ENCODE peak calls at places on chromosomes 6 and 20, in eight cellular contexts. C is heart right ventricle, O is ovary, Z is spleen, R is neural progenitor cell, G is Panc1, P is AG04450, V is foreskin keratinocyte. Y is an unnamed sample.

GRCh38 chr6:34045698-34046097 is 100.2 kb downstream of the GRM4 start:
- DNase-seq in O (no peak), R (no peak), C (no peak), P (no peak), G (no peak), Z (no peak), V (no peak), Y (no peak)

GRCh38 chr6:1611322-1611571 is 1.5 kb downstream of the FOXC1 start:
- DNase-seq in G (no peak), P (no peak), Z (no peak), R (peak), O (no peak), C (peak), V (no peak), Y (no peak)

GRCh38 chr6:90502866-90503407 is 83.9 kb downstream of the MAP3K7 start:
- DNase-seq in P (no peak), V (no peak), O (no peak), C (no peak), Z (no peak), G (no peak), R (peak), Y (no peak)

GRCh38 chr6:63573899-63574553 is 1.7 kb downstream of the LOC128125822 start:
- DNase-seq in V (no peak), P (no peak), C (no peak), G (no peak), R (peak), Z (no peak), O (no peak), Y (no peak)

GRCh38 chr6:109580519-109580918 is 97.5 kb upstream of the ZBTB24 start:
- DNase-seq in G (no peak), C (no peak), R (peak), V (peak), P (no peak), O (no peak), Z (no peak), Y (no peak)

GRCh38 chr6:102223942-102224341 is 830.4 kb downstream of the GRIK2 start:
- DNase-seq in P (no peak), G (no peak), Z (no peak), R (no peak), O (no peak), C (no peak), V (no peak), Y (no peak)

GRCh38 chr6:73180718-73181619 is 44.3 kb downstream of the KHDC1L start:
- DNase-seq in C (no peak), P (peak), V (peak), G (peak), Z (no peak), O (no peak), R (peak), Y (peak)

GRCh38 chr6:111646942-111647341 is 41.3 kb upstream of the TRAF3IP2 start:
- DNase-seq in P (peak), O (peak), C (peak), Z (no peak), V (no peak), G (no peak), R (no peak), Y (no peak)

GRCh38 chr6:1597924-1598323 is 11.8 kb upstream of the FOXC1 start:
- DNase-seq in C (no peak), O (no peak), V (no peak), Z (peak), G (no peak), P (peak), R (no peak), Y (no peak)

GRCh38 chr6:143545976-143546547 is 34.5 kb upstream of the FUCA2 start:
- DNase-seq in V (no peak), O (no peak), R (no peak), C (no peak), P (no peak), G (no peak), Z (no peak), Y (no peak)

GRCh38 chr6:169246445-169246844 is 7.2 kb downstream of the THBS2 start:
- DNase-seq in Z (no peak), C (no peak), R (no peak), V (no peak), P (no peak), G (no peak), O (peak), Y (no peak)

GRCh38 chr20:37890643-37891042 is 12.3 kb upstream of the VSTM2L start:
- DNase-seq in C (no peak), R (no peak), Z (no peak), V (peak), G (no peak), P (no peak), O (no peak), Y (no peak)

GRCh38 chr6:46175446-46175845 is 4.7 kb upstream of the ENPP5 start:
- DNase-seq in P (no peak), O (no peak), G (no peak), C (no peak), V (no peak), Z (no peak), R (no peak), Y (no peak)

GRCh38 chr6:166009385-166010031 is 158.1 kb downstream of the TBXT start:
- DNase-seq in O (no peak), Z (no peak), G (no peak), R (no peak), P (no peak), V (no peak), C (no peak), Y (no peak)

GRCh38 chr20:49115565-49115964 is 69.5 kb downstream of the CSE1L start:
- DNase-seq in O (peak), C (no peak), P (peak), Z (no peak), R (no peak), G (no peak), V (no peak), Y (no peak)

GRCh38 chr6:111765681-111766523 is 107.3 kb downstream of the FYN start:
- DNase-seq in V (no peak), O (no peak), G (no peak), P (no peak), C (no peak), Z (no peak), R (no peak), Y (no peak)

GRCh38 chr6:147077251-147077650 is 127.0 kb upstream of the STXBP5 start:
- DNase-seq in P (no peak), C (no peak), V (no peak), O (no peak), G (no peak), Z (no peak), R (no peak), Y (peak)

GRCh38 chr6:38154731-38155130 is 335.2 kb downstream of the ZFAND3 start:
- DNase-seq in P (no peak), R (no peak), V (no peak), G (no peak), Z (no peak), O (no peak), C (no peak), Y (no peak)

GRCh38 chr20:48615871-48616270 is 211.9 kb downstream of the PREX1 start:
- DNase-seq in P (no peak), R (no peak), Z (peak), O (peak), V (no peak), C (no peak), G (no peak), Y (no peak)

GRCh38 chr20:10200329-10200728 is 18.3 kb upstream of the SNAP25 start:
- DNase-seq in C (no peak), G (no peak), P (no peak), R (no peak), Z (no peak), O (no peak), V (no peak), Y (no peak)

GRCh38 chr6:834879-835278 is 141.9 kb upstream of the EXOC2 start:
- DNase-seq in O (no peak), Z (no peak), P (no peak), R (no peak), C (no peak), V (no peak), G (no peak), Y (no peak)

GRCh38 chr6:74181471-74181870 is 485.5 kb downstream of the CD109 start:
- DNase-seq in Z (no peak), C (no peak), V (no peak), R (no peak), G (no peak), O (no peak), P (no peak), Y (no peak)

GRCh38 chr20:21509597-21510331 is 4.1 kb downstream of the NKX2-2 start:
- DNase-seq in P (no peak), Z (no peak), R (peak), O (peak), C (no peak), G (no peak), V (no peak), Y (peak)

GRCh38 chr6:142356271-142356938 is 54.6 kb downstream of the ADGRG6 start:
- DNase-seq in G (no peak), Z (no peak), P (no peak), V (no peak), O (no peak), C (no peak), R (no peak), Y (no peak)

GRCh38 chr6:111558690-111559192 is 46.9 kb downstream of the TRAF3IP2 start:
- DNase-seq in C (no peak), O (no peak), G (no peak), Z (no peak), P (no peak), R (no peak), V (no peak), Y (no peak)

GRCh38 chr6:28757429-28758045 is 166.2 kb downstream of the TRIM27 start:
- DNase-seq in P (no peak), C (no peak), V (no peak), Z (no peak), G (peak), R (no peak), O (no peak), Y (no peak)

GRCh38 chr6:78639505-78640110 is 227.7 kb upstream of the IRAK1BP1 start:
- DNase-seq in C (no peak), V (no peak), R (no peak), P (no peak), O (no peak), Z (no peak), G (no peak), Y (no peak)

GRCh38 chr20:50577175-50578018 is 67.2 kb downstream of the PTPN1 start:
- DNase-seq in R (no peak), O (no peak), P (no peak), V (no peak), Z (peak), G (no peak), C (peak), Y (no peak)

GRCh38 chr20:52828199-52828598 is 144.0 kb upstream of the TSHZ2 start:
- DNase-seq in V (no peak), C (no peak), G (no peak), P (no peak), R (no peak), Z (no peak), O (no peak), Y (no peak)

GRCh38 chr20:5039255-5039657 is 37.9 kb upstream of the SLC23A2 start:
- DNase-seq in C (no peak), G (no peak), Z (peak), R (no peak), P (no peak), O (no peak), V (no peak), Y (no peak)

GRCh38 chr6:11653028-11653583 is 115.6 kb downstream of the TMEM170B start:
- DNase-seq in G (no peak), O (peak), R (no peak), Z (no peak), P (peak), V (no peak), C (no peak), Y (no peak)

GRCh38 chr20:47809561-47809960 is 24.3 kb upstream of the SULF2 start:
- DNase-seq in P (no peak), R (no peak), O (no peak), G (no peak), Z (peak), V (peak), C (no peak), Y (no peak)

GRCh38 chr6:25862199-25862598 is 11.8 kb downstream of the SLC17A3 start:
- DNase-seq in Z (no peak), C (no peak), R (no peak), P (no peak), V (no peak), O (no peak), G (no peak), Y (no peak)

GRCh38 chr6:121711472-121711871 is 276.0 kb downstream of the GJA1 start:
- DNase-seq in P (no peak), V (no peak), O (no peak), Z (no peak), G (no peak), R (peak), C (no peak), Y (no peak)

DNA sequence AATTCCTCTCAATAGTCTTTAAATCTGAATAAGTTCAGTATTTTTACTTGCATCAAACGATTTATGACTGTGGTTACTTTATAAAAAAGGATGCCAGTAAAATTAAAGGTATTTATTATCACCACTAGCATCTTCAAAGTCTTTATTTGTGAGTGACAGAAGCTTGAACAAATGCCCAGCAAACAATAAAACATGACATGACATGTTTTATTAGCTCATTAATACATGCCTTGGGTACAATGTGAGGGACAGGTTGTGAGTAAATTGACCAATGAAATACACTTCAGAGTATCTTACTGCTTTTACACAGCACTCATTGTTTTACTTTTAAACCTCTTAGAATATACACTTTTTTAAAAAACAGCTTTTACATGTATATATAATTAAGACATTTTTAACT is 113.4 kb upstream of the BEND3 start:
- DNase-seq in Z (no peak), V (no peak), P (no peak), C (no peak), G (no peak), O (no peak), R (no peak), Y (no peak)
- H3K27ac ChIP-seq in Z (no peak), V (no peak), P (no peak), C (no peak), G (no peak), O (no peak), R (no peak), Y (no peak)

GRCh38 chr6:31008165-31008564 is 2.1 kb upstream of the MUC22 start:
- DNase-seq in O (no peak), G (no peak), Z (no peak), P (no peak), V (no peak), C (no peak), R (no peak), Y (no peak)
- H3K27ac ChIP-seq in O (no peak), G (no peak), Z (no peak), P (peak), V (no peak), C (peak), R (no peak), Y (no peak)

DNA sequence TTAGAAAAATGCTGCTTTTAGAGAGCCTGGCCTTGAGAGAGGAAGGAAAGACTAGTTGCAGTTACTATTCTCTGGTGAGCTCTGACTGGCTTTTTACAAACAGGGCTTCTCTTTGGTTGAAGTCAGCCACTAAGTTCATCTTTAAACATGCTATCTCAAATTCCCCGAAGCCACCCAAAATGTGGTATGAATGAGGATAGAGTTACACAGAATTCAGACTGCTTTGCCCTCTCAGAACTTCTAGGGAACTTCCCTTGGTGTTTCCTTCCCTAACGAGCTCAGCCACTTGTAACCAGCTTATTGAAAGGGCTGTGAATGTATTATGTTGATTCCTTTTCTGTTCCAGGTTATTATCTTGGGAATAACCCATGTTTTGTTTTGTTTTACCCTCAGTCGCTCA is 73.5 kb downstream of the EFHC1 start:
- DNase-seq in O (no peak), P (no peak), G (no peak), Z (no peak), C (no peak), V (no peak), R (no peak), Y (no peak)
- H3K27ac ChIP-seq in O (no peak), P (no peak), G (no peak), Z (peak), C (no peak), V (no peak), R (peak), Y (no peak)

GRCh38 chr20:62473200-62473585 is 2.6 kb downstream of the GATA5 start:
- DNase-seq in C (no peak), Z (no peak), G (no peak), O (no peak), V (no peak), R (no peak), P (no peak), Y (no peak)
- H3K27ac ChIP-seq in C (no peak), Z (no peak), G (peak), O (no peak), V (no peak), R (no peak), P (no peak), Y (no peak)

GRCh38 chr20:57437267-57437666 is 46.1 kb downstream of the RBM38 start:
- DNase-seq in C (no peak), V (no peak), R (no peak), G (no peak), O (no peak), P (no peak), Z (peak), Y (no peak)

GRCh38 chr20:57435105-57435497 is 43.9 kb downstream of the RBM38 start:
- DNase-seq in Z (no peak), G (no peak), P (no peak), R (no peak), V (no peak), C (no peak), O (no peak), Y (no peak)

GRCh38 chr20:57436223-57436545 is 45.0 kb downstream of the RBM38 start:
- DNase-seq in O (no peak), P (no peak), R (no peak), V (no peak), Z (no peak), G (no peak), C (no peak), Y (no peak)

GRCh38 chr20:57434390-57434700 is 43.1 kb downstream of the RBM38 start:
- DNase-seq in R (peak), V (no peak), P (no peak), O (no peak), G (no peak), C (peak), Z (peak), Y (no peak)

DNA sequence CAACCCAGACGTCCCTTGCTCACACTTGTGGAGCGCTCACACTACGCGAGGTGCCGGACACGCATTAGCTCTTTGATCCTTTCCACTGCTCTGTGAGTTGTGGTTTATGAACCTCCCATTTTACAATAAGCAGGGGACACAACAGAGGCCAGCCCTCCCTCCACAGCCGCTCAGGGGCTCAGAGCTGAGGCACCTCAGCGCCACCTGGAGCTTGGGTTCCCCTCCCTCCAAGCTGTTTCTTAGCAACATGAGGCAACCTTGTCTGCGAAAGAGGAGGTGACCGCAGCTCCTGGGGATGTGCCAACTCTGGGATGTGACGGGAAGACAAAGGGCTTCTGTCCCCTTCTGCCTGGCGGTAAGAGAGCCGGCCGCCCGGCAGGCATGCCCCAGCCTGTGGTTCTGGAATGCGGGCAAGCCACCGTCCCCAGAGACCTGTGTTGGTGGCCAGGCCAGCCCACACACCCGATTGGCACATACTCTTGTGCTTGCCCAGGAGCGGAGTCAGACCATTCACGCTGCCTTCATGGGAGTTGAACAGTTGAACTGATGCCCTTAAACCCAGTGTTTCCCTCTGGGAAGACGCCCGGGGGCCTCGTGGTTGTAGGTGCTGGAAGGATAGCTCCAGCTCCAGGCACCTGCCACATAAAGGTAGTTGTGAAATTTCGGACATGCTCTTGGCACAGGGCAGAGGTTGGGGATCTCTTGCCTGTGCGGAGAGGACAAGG is 44.5 kb downstream of the RBM38 start:
- DNase-seq in R (peak), V (peak), P (no peak), Z (peak), C (peak), G (no peak), O (no peak), Y (peak)
- H3K27ac ChIP-seq in R (no peak), V (no peak), P (no peak), Z (peak), C (no peak), G (no peak), O (no peak), Y (no peak)

DNA sequence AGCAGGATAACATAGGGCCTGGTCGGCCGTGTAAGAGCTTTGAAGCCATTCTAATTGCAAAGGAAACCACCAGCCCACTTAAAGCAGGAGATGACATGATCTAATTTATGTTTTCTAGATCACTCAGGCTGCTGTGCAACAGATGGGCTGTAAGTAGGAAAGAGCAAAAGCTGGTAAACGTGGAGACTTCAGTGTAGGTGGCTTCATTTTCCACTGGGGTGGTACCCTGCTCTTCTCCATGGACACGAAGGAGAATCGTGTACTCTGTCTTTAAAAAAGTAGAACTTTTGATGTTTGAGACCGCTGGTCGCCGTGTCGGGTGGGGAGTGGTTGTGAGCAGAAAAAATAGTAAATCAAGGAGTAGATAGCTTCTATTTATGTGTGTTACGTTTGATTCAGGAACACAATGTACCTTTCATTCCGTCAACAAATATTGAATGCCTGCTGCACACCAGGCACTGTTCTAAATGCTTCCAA is 6.4 kb downstream of the CASS4 start:
- DNase-seq in V (no peak), C (no peak), G (no peak), R (no peak), Z (no peak), O (no peak), P (no peak), Y (no peak)
- H3K27ac ChIP-seq in V (no peak), C (peak), G (no peak), R (no peak), Z (peak), O (no peak), P (peak), Y (peak)

GRCh38 chr6:44249082-44249748 is 2.3 kb downstream of the HSP90AB1 start:
- DNase-seq in P (no peak), O (no peak), G (no peak), C (no peak), V (no peak), R (no peak), Z (peak), Y (no peak)
- H3K27ac ChIP-seq in P (no peak), O (no peak), G (peak), C (no peak), V (no peak), R (peak), Z (peak), Y (peak)

GRCh38 chr6:152313542-152314482 is 323.4 kb downstream of the SYNE1 start:
- DNase-seq in P (peak), C (no peak), Z (no peak), R (no peak), O (no peak), V (peak), G (no peak), Y (no peak)
- H3K27ac ChIP-seq in P (peak), C (peak), Z (peak), R (no peak), O (no peak), V (no peak), G (no peak), Y (peak)